ENCODE peak calls at places on chromosomes 1 and 21, in five cellular contexts. N is colonic mucosa, C is stomach, R is heart left ventricle, L is neuronal stem cell. O is an unnamed sample.

GRCh38 chr1:94022471-94023189 is 98.3 kb downstream of the ABCA4 start:
- DNase-seq in C (no peak), L (no peak), R (peak; percentile 53), N (no peak), O (peak; percentile 89)

GRCh38 chr1:74328851-74329250 is 93.7 kb downstream of the TNNI3K start:
- DNase-seq in R (no peak), L (no peak), C (no peak), N (no peak), O (no peak)

GRCh38 chr1:166164995-166165660 is 1.7 kb downstream of the FAM78B start:
- DNase-seq in C (peak; percentile 50), N (peak; percentile 34), R (peak; percentile 65), L (peak; percentile 71), O (no peak)

GRCh38 chr1:206722751-206723499 is 38.2 kb downstream of the MAPKAPK2 start:
- DNase-seq in C (no peak), N (no peak), L (no peak), R (no peak), O (no peak)

GRCh38 chr21:32007461-32007860 is 134.6 kb downstream of the HUNK start:
- DNase-seq in L (no peak), N (no peak), C (no peak), R (no peak), O (no peak)

GRCh38 chr1:19720174-19720573 is 55.5 kb downstream of the HTR6 start:
- DNase-seq in L (no peak), C (no peak), N (no peak), R (no peak), O (no peak)

GRCh38 chr1:156958247-156958714 is 37.8 kb downstream of the LRRC71 start:
- DNase-seq in R (no peak), L (no peak), N (no peak), C (no peak), O (no peak)

GRCh38 chr21:34726627-34727337 is 58.0 kb downstream of the CLIC6 start:
- DNase-seq in N (no peak), R (no peak), C (no peak), L (no peak), O (no peak)

GRCh38 chr1:200379431-200379755 is 30.4 kb downstream of the ZNF281 start:
- DNase-seq in C (no peak), N (no peak), R (no peak), L (no peak), O (peak; percentile 49)

GRCh38 chr1:93925206-93925605 is 16.0 kb upstream of the GCLM start:
- DNase-seq in R (no peak), L (no peak), C (no peak), N (no peak), O (no peak)

GRCh38 chr1:84892657-84893618 is at the start of gene LPAR3:
- DNase-seq in L (peak; percentile 67), R (peak; percentile 73), C (no peak), N (peak; percentile 59), O (no peak)

GRCh38 chr1:199490804-199491527 is 536.5 kb upstream of the NR5A2 start:
- DNase-seq in C (no peak), L (no peak), R (no peak), N (no peak), O (peak; percentile 18)

GRCh38 chr1:226128487-226129075 is 58.0 kb downstream of the ACBD3 start:
- DNase-seq in N (no peak), L (no peak), C (peak; percentile 25), R (no peak), O (no peak)

GRCh38 chr1:43434256-43434655 is 19.5 kb downstream of the HYI start:
- DNase-seq in R (no peak), C (no peak), L (no peak), N (no peak), O (no peak)

GRCh38 chr1:88701275-88701674 is 17.2 kb downstream of the PKN2 start:
- DNase-seq in C (no peak), L (no peak), R (no peak), N (no peak), O (no peak)

GRCh38 chr1:154327466-154328317 is 2.4 kb downstream of the ATP8B2 start:
- DNase-seq in N (peak; percentile 56), R (no peak), L (no peak), C (peak; percentile 44), O (no peak)

GRCh38 chr1:90486134-90486824 is 230.8 kb downstream of the BARHL2 start:
- DNase-seq in L (no peak), N (no peak), C (no peak), R (no peak), O (no peak)

GRCh38 chr1:237411621-237412020 is 369.6 kb downstream of the RYR2 start:
- DNase-seq in L (no peak), N (no peak), C (no peak), R (no peak), O (peak; percentile 5)

GRCh38 chr1:5973771-5974170 is 18.5 kb downstream of the NPHP4 start:
- DNase-seq in C (no peak), N (no peak), L (no peak), R (no peak), O (no peak)

GRCh38 chr1:34828611-34829010 is 30.9 kb downstream of the SMIM12 start:
- DNase-seq in N (no peak), C (no peak), R (no peak), L (no peak), O (no peak)

GRCh38 chr1:85406887-85407593 is 57.9 kb downstream of the DDAH1 start:
- DNase-seq in L (peak; percentile 18), R (peak; percentile 28), N (peak; percentile 60), C (peak; percentile 39), O (peak; percentile 20)

GRCh38 chr1:30183895-30184294 is 539.5 kb downstream of the MATN1 start:
- DNase-seq in R (no peak), L (no peak), C (no peak), N (no peak), O (no peak)

GRCh38 chr1:119662034-119662437 is 14.0 kb upstream of the ZNF697 start:
- DNase-seq in N (peak; percentile 43), C (no peak), L (no peak), R (no peak), O (no peak)

GRCh38 chr1:183810172-183810571 is 5.3 kb downstream of the RGL1 start:
- DNase-seq in R (no peak), N (no peak), C (no peak), L (no peak), O (no peak)

GRCh38 chr1:41698916-41699860 is 214.7 kb upstream of the EDN2 start:
- DNase-seq in C (no peak), L (no peak), N (no peak), R (no peak), O (no peak)

GRCh38 chr1:119631433-119632102 is 16.5 kb downstream of the ZNF697 start:
- DNase-seq in N (peak; percentile 86), L (no peak), C (peak; percentile 87), R (peak; percentile 95), O (no peak)

GRCh38 chr21:43937898-43938309 is 72.9 kb downstream of the AGPAT3 start:
- DNase-seq in N (no peak), R (no peak), C (no peak), L (no peak), O (no peak)

GRCh38 chr21:44303490-44303981 is 3.7 kb downstream of the PFKL start:
- DNase-seq in N (peak; percentile 84), C (peak; percentile 78), R (no peak), L (no peak), O (no peak)

GRCh38 chr1:243924188-243924587 is 74.1 kb upstream of the AKT3 start:
- DNase-seq in R (no peak), L (no peak), C (no peak), N (no peak), O (no peak)

GRCh38 chr1:226436855-226437491 is 29.1 kb upstream of the PARP1 start:
- DNase-seq in L (no peak), C (no peak), N (no peak), R (no peak), O (no peak)

GRCh38 chr1:200253774-200254495 is 155.9 kb downstream of the ZNF281 start:
- DNase-seq in N (no peak), R (no peak), C (no peak), L (no peak), O (no peak)

GRCh38 chr1:224609333-224609732 is 6.8 kb upstream of the CNIH3 start:
- DNase-seq in L (no peak), C (no peak), R (no peak), N (no peak), O (no peak)

GRCh38 chr1:24986372-24986979 is 56.4 kb upstream of the RUNX3 start:
- DNase-seq in N (no peak), L (peak; percentile 17), C (no peak), R (peak; percentile 38), O (no peak)

GRCh38 chr1:150575518-150576366 is 3.7 kb downstream of the MCL1 start:
- DNase-seq in R (no peak), L (no peak), N (no peak), C (no peak), O (no peak)

GRCh38 chr1:198713081-198713480 is 74.2 kb downstream of the PTPRC start:
- DNase-seq in R (no peak), N (no peak), L (no peak), C (no peak), O (peak; percentile 48)

DNA sequence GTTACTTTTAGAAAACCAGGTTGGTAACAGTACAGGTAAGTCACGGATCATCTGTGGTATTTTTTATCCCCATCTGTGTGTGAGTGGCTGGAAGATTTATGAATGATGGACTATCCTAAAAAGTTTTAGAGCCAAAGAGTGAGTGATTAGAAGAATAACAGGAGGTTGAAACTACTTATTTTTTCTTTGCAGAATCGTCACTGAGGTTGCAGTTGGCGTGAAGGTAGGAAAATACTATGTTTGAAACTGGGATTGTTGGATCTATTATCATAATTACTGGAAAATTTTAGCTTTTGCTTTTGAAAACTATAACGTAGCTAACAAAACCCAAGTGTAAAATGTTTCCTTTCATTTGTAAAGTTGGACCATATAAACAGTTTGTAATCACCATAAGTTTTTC is 1.8 kb downstream of the PTBP2 start:
- DNase-seq in L (no peak), N (no peak), C (no peak), R (no peak), O (no peak)
- H3K27ac ChIP-seq in L (no peak overlapping the region), N (peak overlapping the region; percentile 83), C (peak overlapping the region; percentile 94), R (no peak overlapping the region), O (no peak overlapping the region)

DNA sequence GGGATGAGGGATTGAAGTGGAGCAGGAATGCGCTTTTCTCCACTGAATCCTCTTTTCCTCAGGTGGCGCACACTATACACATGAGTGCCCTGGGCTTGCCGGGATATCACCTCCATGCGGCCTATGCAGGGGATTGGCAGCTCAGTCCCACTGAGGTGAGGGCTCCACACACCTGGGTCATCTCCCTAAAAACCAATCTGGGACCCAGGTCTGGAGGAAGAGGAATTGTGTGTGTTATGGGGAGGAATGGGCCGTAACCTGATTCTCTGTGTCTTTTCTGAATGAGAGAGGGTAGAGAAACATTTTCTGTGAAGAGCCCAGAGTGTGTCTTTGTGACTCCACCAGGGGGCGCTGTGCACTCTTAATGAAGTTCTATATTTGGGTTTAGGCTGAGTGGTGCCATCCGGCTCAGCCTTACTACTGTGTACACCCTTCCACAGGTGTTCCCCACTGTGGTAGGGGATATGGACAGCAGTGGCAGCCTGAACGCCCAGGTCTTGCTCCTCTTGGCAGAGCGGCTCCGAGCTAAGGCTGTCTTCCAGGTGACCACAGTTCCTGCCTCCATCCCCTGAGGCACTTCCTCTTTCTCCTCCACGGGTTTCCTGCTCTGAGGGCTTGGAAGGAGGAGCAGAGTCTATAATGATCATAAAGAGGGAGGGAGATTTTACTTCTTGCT is 1.5 kb downstream of the TOMM40L start:
- DNase-seq in C (peak; percentile 88), N (peak; percentile 88), R (peak; percentile 89), L (peak; percentile 81), O (peak; percentile 24)
- H3K27ac ChIP-seq in C (peak overlapping the region; percentile 79), N (peak overlapping the region; percentile 54), R (no peak overlapping the region), L (no peak overlapping the region), O (peak overlapping the region; percentile 54)

GRCh38 chr21:40837456-40837855 is 9.5 kb downstream of the DSCAM start:
- DNase-seq in N (no peak), L (no peak), C (no peak), R (no peak), O (peak; percentile 61)
- H3K27ac ChIP-seq in N (no peak overlapping the region), L (no peak overlapping the region), C (no peak overlapping the region), R (no peak overlapping the region), O (peak overlapping the region; percentile 61)

GRCh38 chr1:53122847-53123461 is 19.5 kb downstream of the SLC1A7 start:
- DNase-seq in N (no peak), C (no peak), L (no peak), R (no peak), O (no peak)
- H3K27ac ChIP-seq in N (peak overlapping the region; percentile 17), C (peak overlapping the region; percentile 76), L (no peak overlapping the region), R (peak overlapping the region; percentile 63), O (no peak overlapping the region)

O was measured in epithelial cell of prostate.